ENCODE peak calls at places on chromosomes 6 and 20, in ten cellular contexts. One of them, this sample, is unnamed.

GRCh38 chr20:18802012-18802634 is 11.5 kb upstream of the SCP2D1 start:
- DNase-seq in adrenal gland: no peak
- DNase-seq in HCT116: no peak
- DNase-seq in A549: no peak
- DNase-seq in spleen: no peak
- DNase-seq in upper lobe of left lung: no peak
- DNase-seq in HepG2: no peak
- DNase-seq in ovary: no peak
- DNase-seq in transverse colon: no peak
- DNase-seq in tibial nerve: no peak
- DNase-seq in this sample: no peak

GRCh38 chr6:13990830-13991229 is 66.1 kb downstream of the RNF182 start:
- DNase-seq in A549: no peak
- DNase-seq in ovary: no peak
- DNase-seq in tibial nerve: no peak
- DNase-seq in adrenal gland: no peak
- DNase-seq in spleen: no peak
- DNase-seq in transverse colon: no peak
- DNase-seq in upper lobe of left lung: no peak
- DNase-seq in HCT116: no peak
- DNase-seq in HepG2: no peak
- DNase-seq in this sample: no peak

GRCh38 chr6:167569879-167570278 is 245.0 kb downstream of the TTLL2 start:
- DNase-seq in HepG2: no peak
- DNase-seq in tibial nerve: peak; percentile 3
- DNase-seq in A549: no peak
- DNase-seq in adrenal gland: no peak
- DNase-seq in HCT116: no peak
- DNase-seq in upper lobe of left lung: no peak
- DNase-seq in transverse colon: no peak
- DNase-seq in spleen: no peak
- DNase-seq in ovary: no peak
- DNase-seq in this sample: no peak

GRCh38 chr6:124090491-124090890 is 286.8 kb downstream of the NKAIN2 start:
- DNase-seq in adrenal gland: no peak
- DNase-seq in HCT116: no peak
- DNase-seq in spleen: no peak
- DNase-seq in tibial nerve: no peak
- DNase-seq in A549: no peak
- DNase-seq in transverse colon: no peak
- DNase-seq in HepG2: no peak
- DNase-seq in upper lobe of left lung: no peak
- DNase-seq in ovary: no peak
- DNase-seq in this sample: no peak

GRCh38 chr6:56400273-56400672 is 152.9 kb upstream of the COL21A1 start:
- DNase-seq in upper lobe of left lung: no peak
- DNase-seq in adrenal gland: no peak
- DNase-seq in tibial nerve: no peak
- DNase-seq in A549: peak; percentile 17
- DNase-seq in HCT116: no peak
- DNase-seq in ovary: no peak
- DNase-seq in spleen: no peak
- DNase-seq in HepG2: peak; percentile 54
- DNase-seq in transverse colon: no peak
- DNase-seq in this sample: no peak

GRCh38 chr6:147624946-147625515 is 116.5 kb downstream of the SAMD5 start:
- DNase-seq in A549: no peak
- DNase-seq in spleen: no peak
- DNase-seq in HCT116: no peak
- DNase-seq in tibial nerve: no peak
- DNase-seq in ovary: no peak
- DNase-seq in upper lobe of left lung: no peak
- DNase-seq in transverse colon: no peak
- DNase-seq in adrenal gland: no peak
- DNase-seq in HepG2: no peak
- DNase-seq in this sample: no peak

GRCh38 chr6:106894978-106895702 is 79.4 kb downstream of the CD24 start:
- DNase-seq in HCT116: no peak
- DNase-seq in spleen: no peak
- DNase-seq in upper lobe of left lung: no peak
- DNase-seq in transverse colon: no peak
- DNase-seq in A549: peak; percentile 15
- DNase-seq in adrenal gland: no peak
- DNase-seq in tibial nerve: no peak
- DNase-seq in ovary: no peak
- DNase-seq in HepG2: peak; percentile 50
- DNase-seq in this sample: no peak

GRCh38 chr6:35687658-35688604 is 784 bp downstream of the FKBP5 start:
- DNase-seq in spleen: peak; percentile 93
- DNase-seq in tibial nerve: peak; percentile 55
- DNase-seq in HCT116: peak; percentile 18
- DNase-seq in adrenal gland: peak; percentile 82
- DNase-seq in transverse colon: peak; percentile 74
- DNase-seq in upper lobe of left lung: peak; percentile 70
- DNase-seq in A549: peak; percentile 55
- DNase-seq in HepG2: no peak
- DNase-seq in ovary: peak; percentile 64
- DNase-seq in this sample: peak; percentile 75

GRCh38 chr6:139644821-139645220 is 270.4 kb upstream of the CITED2 start:
- DNase-seq in upper lobe of left lung: no peak
- DNase-seq in adrenal gland: no peak
- DNase-seq in tibial nerve: no peak
- DNase-seq in spleen: no peak
- DNase-seq in transverse colon: no peak
- DNase-seq in ovary: no peak
- DNase-seq in A549: no peak
- DNase-seq in HCT116: no peak
- DNase-seq in HepG2: no peak
- DNase-seq in this sample: no peak

GRCh38 chr6:73579851-73580246 is 59.0 kb upstream of the EEF1A1 start:
- DNase-seq in spleen: no peak
- DNase-seq in HCT116: peak; percentile 62
- DNase-seq in adrenal gland: peak; percentile 83
- DNase-seq in transverse colon: no peak
- DNase-seq in tibial nerve: peak; percentile 55
- DNase-seq in A549: peak; percentile 84
- DNase-seq in ovary: no peak
- DNase-seq in upper lobe of left lung: peak; percentile 25
- DNase-seq in HepG2: peak; percentile 81
- DNase-seq in this sample: peak; percentile 17

GRCh38 chr20:48877299-48877698 is 44.2 kb upstream of the ARFGEF2 start:
- DNase-seq in A549: no peak
- DNase-seq in adrenal gland: peak; percentile 72
- DNase-seq in HepG2: no peak
- DNase-seq in spleen: no peak
- DNase-seq in tibial nerve: peak; percentile 54
- DNase-seq in transverse colon: no peak
- DNase-seq in ovary: no peak
- DNase-seq in HCT116: no peak
- DNase-seq in upper lobe of left lung: no peak
- DNase-seq in this sample: no peak

GRCh38 chr6:13411484-13411883 is 75.9 kb downstream of the GFOD1 start:
- DNase-seq in HepG2: no peak
- DNase-seq in upper lobe of left lung: peak; percentile 22
- DNase-seq in adrenal gland: peak; percentile 48
- DNase-seq in tibial nerve: no peak
- DNase-seq in A549: no peak
- DNase-seq in spleen: no peak
- DNase-seq in HCT116: no peak
- DNase-seq in transverse colon: no peak
- DNase-seq in ovary: no peak
- DNase-seq in this sample: no peak

GRCh38 chr6:66496659-66497058 is 789.6 kb upstream of the EYS start:
- DNase-seq in HCT116: no peak
- DNase-seq in tibial nerve: no peak
- DNase-seq in A549: peak; percentile 28
- DNase-seq in upper lobe of left lung: no peak
- DNase-seq in ovary: no peak
- DNase-seq in HepG2: peak; percentile 50
- DNase-seq in spleen: no peak
- DNase-seq in transverse colon: no peak
- DNase-seq in adrenal gland: no peak
- DNase-seq in this sample: no peak
- TF ChIP-seq CTCF in HCT116: no peak
- TF ChIP-seq CTCF in tibial nerve: no peak
- TF ChIP-seq CTCF in A549: no peak
- TF ChIP-seq CTCF in upper lobe of left lung: no peak
- TF ChIP-seq CTCF in ovary: no peak
- TF ChIP-seq CTCF in HepG2: peak; percentile 75
- TF ChIP-seq CTCF in spleen: no peak
- TF ChIP-seq CTCF in transverse colon: no peak
- TF ChIP-seq CTCF in adrenal gland: peak; percentile 18
- TF ChIP-seq CTCF in this sample: no peak

GRCh38 chr20:1816384-1817381 is 78.5 kb upstream of the SIRPA start:
- DNase-seq in upper lobe of left lung: no peak
- DNase-seq in ovary: no peak
- DNase-seq in tibial nerve: no peak
- DNase-seq in adrenal gland: peak; percentile 75
- DNase-seq in HCT116: no peak
- DNase-seq in A549: peak; percentile 55
- DNase-seq in spleen: no peak
- DNase-seq in transverse colon: no peak
- DNase-seq in HepG2: no peak
- DNase-seq in this sample: no peak

GRCh38 chr20:1819311-1820136 is 75.7 kb upstream of the SIRPA start:
- DNase-seq in upper lobe of left lung: peak; percentile 43
- DNase-seq in transverse colon: peak; percentile 4
- DNase-seq in spleen: no peak
- DNase-seq in adrenal gland: peak; percentile 50
- DNase-seq in HCT116: no peak
- DNase-seq in A549: no peak
- DNase-seq in HepG2: no peak
- DNase-seq in tibial nerve: no peak
- DNase-seq in ovary: no peak
- DNase-seq in this sample: peak; percentile 28

GRCh38 chr20:1818895-1819294 is 76.3 kb upstream of the SIRPA start:
- DNase-seq in transverse colon: no peak
- DNase-seq in ovary: no peak
- DNase-seq in upper lobe of left lung: no peak
- DNase-seq in HCT116: no peak
- DNase-seq in spleen: no peak
- DNase-seq in tibial nerve: no peak
- DNase-seq in HepG2: no peak
- DNase-seq in A549: no peak
- DNase-seq in adrenal gland: peak; percentile 14
- DNase-seq in this sample: no peak

GRCh38 chr20:1817577-1818211 is 77.5 kb upstream of the SIRPA start:
- DNase-seq in tibial nerve: no peak
- DNase-seq in spleen: no peak
- DNase-seq in transverse colon: peak; percentile 3
- DNase-seq in ovary: no peak
- DNase-seq in HepG2: no peak
- DNase-seq in HCT116: no peak
- DNase-seq in A549: no peak
- DNase-seq in upper lobe of left lung: no peak
- DNase-seq in adrenal gland: peak; percentile 42
- DNase-seq in this sample: no peak

DNA sequence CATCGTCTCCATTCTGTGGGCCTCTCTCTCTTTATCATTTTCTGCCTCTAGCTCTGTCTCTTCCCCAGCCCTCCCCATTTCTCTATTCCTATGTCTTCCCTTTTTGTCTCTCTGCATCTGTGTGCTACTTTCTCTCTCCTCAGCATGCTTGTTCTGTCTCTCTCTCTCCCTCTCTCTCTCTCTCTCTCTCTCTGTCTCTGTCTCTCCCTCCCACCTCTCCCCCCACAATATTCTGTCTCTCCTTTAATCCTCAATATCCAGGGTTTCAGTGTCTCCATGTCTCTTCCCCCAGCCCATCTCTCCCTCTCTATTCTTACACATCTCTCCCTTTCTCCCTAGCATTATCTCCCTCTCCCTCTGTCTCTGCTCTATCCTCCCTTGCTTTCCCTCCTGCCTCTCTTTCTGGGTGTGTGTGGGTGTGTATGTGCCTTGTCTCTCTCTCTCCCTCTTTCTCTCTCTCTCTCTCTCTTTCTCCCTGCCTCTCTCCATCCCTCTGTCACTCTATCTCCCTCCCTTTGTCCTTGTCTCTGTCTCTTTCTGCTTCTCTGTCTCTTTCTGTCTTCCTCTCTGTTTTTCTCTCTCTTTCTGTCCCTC is 76.9 kb upstream of the SIRPA start:
- DNase-seq in transverse colon: no peak
- DNase-seq in HepG2: no peak
- DNase-seq in ovary: no peak
- DNase-seq in HCT116: no peak
- DNase-seq in tibial nerve: no peak
- DNase-seq in A549: no peak
- DNase-seq in adrenal gland: no peak
- DNase-seq in spleen: no peak
- DNase-seq in upper lobe of left lung: no peak
- DNase-seq in this sample: no peak
- H3K27ac ChIP-seq in transverse colon: peak overlapping the region; percentile 43
- H3K27ac ChIP-seq in HepG2: no peak overlapping the region
- H3K27ac ChIP-seq in ovary: no peak overlapping the region
- H3K27ac ChIP-seq in HCT116: no peak overlapping the region
- H3K27ac ChIP-seq in tibial nerve: peak overlapping the region; percentile 67
- H3K27ac ChIP-seq in A549: peak overlapping the region; percentile 71
- H3K27ac ChIP-seq in adrenal gland: peak overlapping the region; percentile 82
- H3K27ac ChIP-seq in spleen: no peak overlapping the region
- H3K27ac ChIP-seq in upper lobe of left lung: peak overlapping the region; percentile 83
- H3K27ac ChIP-seq in this sample: no peak overlapping the region

GRCh38 chr6:110180228-110181008 is at the start of gene CDC40:
- DNase-seq in adrenal gland: peak; percentile 79
- DNase-seq in HepG2: peak; percentile 78
- DNase-seq in transverse colon: peak; percentile 59
- DNase-seq in HCT116: no peak
- DNase-seq in ovary: peak; percentile 71
- DNase-seq in upper lobe of left lung: peak; percentile 61
- DNase-seq in tibial nerve: peak; percentile 51
- DNase-seq in spleen: peak; percentile 93
- DNase-seq in A549: no peak
- DNase-seq in this sample: peak; percentile 42
- TF ChIP-seq POLR2A in adrenal gland: no peak
- TF ChIP-seq POLR2A in HepG2: peak; percentile 90
- TF ChIP-seq POLR2A in transverse colon: peak; percentile 65
- TF ChIP-seq POLR2A in HCT116: no peak
- TF ChIP-seq POLR2A in ovary: no peak
- TF ChIP-seq POLR2A in upper lobe of left lung: no peak
- TF ChIP-seq POLR2A in tibial nerve: no peak
- TF ChIP-seq POLR2A in spleen: no peak
- TF ChIP-seq POLR2A in A549: peak; percentile 55
- TF ChIP-seq POLR2A in this sample: peak; percentile 18

DNA sequence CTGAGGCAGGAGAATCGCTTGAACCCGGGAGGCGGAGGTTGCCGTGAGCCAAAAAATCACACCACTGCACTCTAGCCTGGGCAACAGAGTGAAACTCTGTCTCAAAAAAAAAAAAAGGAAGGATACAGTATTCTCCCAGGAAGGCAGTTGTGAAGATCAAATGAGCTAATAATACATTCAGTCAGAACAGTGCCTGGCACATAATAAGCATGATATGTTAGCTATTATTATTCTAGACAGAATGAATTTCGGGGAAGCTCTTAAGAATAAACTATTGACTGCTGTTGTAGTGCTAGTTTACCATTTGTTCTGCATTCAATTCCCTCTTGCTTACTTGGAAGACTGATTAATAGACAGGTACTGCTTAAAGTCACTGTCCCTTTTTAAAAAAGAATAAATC is 40.6 kb downstream of the NDUFAF5 start:
- DNase-seq in HepG2: no peak
- DNase-seq in adrenal gland: no peak
- DNase-seq in spleen: no peak
- DNase-seq in A549: no peak
- DNase-seq in transverse colon: no peak
- DNase-seq in HCT116: no peak
- DNase-seq in ovary: no peak
- DNase-seq in upper lobe of left lung: no peak
- DNase-seq in tibial nerve: no peak
- DNase-seq in this sample: no peak
- TF ChIP-seq CTCF in HepG2: no peak
- TF ChIP-seq CTCF in adrenal gland: no peak
- TF ChIP-seq CTCF in spleen: no peak
- TF ChIP-seq CTCF in A549: no peak
- TF ChIP-seq CTCF in transverse colon: no peak
- TF ChIP-seq CTCF in HCT116: no peak
- TF ChIP-seq CTCF in ovary: no peak
- TF ChIP-seq CTCF in upper lobe of left lung: no peak
- TF ChIP-seq CTCF in tibial nerve: no peak
- TF ChIP-seq CTCF in this sample: no peak

This sample was measured in gastrocnemius medialis.